ENCODE peak calls at places on chromosomes 7 and 10, in five cellular contexts. C, U, F, G and A are unnamed samples.

GRCh38 chr10:130560573-130560972 is 424.4 kb downstream of the GLRX3 start:
- DNase-seq in C (no peak), U (no peak), G (no peak), F (no peak), A (no peak)

GRCh38 chr7:41731486-41732278 is 28.8 kb upstream of the INHBA start:
- DNase-seq in F (no peak), U (no peak), C (no peak), G (no peak), A (no peak)

GRCh38 chr10:71630168-71630567 is 89.4 kb downstream of the C10orf105 start:
- DNase-seq in G (no peak), C (no peak), F (no peak), U (no peak), A (no peak)

GRCh38 chr7:6575246-6576023 is 1.8 kb upstream of the ZDHHC4 start:
- DNase-seq in F (no peak), U (no peak), G (no peak), C (no peak), A (no peak)

GRCh38 chr7:106448992-106449859 is 164.4 kb upstream of the NAMPT start:
- DNase-seq in F (no peak), U (no peak), C (no peak), G (no peak), A (no peak)

GRCh38 chr7:14676896-14677295 is 225.7 kb downstream of the DGKB start:
- DNase-seq in F (no peak), G (no peak), C (no peak), U (no peak), A (no peak)

GRCh38 chr10:93383562-93383981 is 98.6 kb downstream of the MYOF start:
- DNase-seq in G (no peak), F (no peak), U (peak), C (no peak), A (peak)

GRCh38 chr7:114439581-114439980 is 25.0 kb downstream of the FOXP2 start:
- DNase-seq in G (no peak), C (no peak), U (no peak), F (no peak), A (no peak)